ENCODE peak calls at places on chromosomes 11 and 22, in four cellular contexts. L is GM12865; I is stimulated activated CD4-positive, alpha-beta T cell treated with anti-CD3 and anti-CD28 coated beads, Interleukin-1b, Interleukin-23, amount 100 ng/mL, for 24 hours; K is activated CD4-positive, alpha-beta T cell treated with anti-CD3 and anti-CD28 coated beads, Interleukin-2, amount 50 U/mL, for 24 hours. R is an unnamed sample.

GRCh38 chr11:132994038-132994502 is 538.2 kb downstream of the OPCML start:
- DNase-seq in I (no peak), L (no peak), K (no peak), R (no peak)

GRCh38 chr11:132874638-132875037 is 657.7 kb downstream of the OPCML start:
- DNase-seq in I (no peak), K (no peak), L (no peak), R (no peak)

GRCh38 chr11:127925430-127925829 is 661.9 kb downstream of the ETS1 start:
- DNase-seq in I (no peak), L (no peak), K (no peak), R (no peak)

GRCh38 chr22:20940178-20940790 is 23.1 kb downstream of the CRKL start:
- DNase-seq in K (no peak), I (no peak), L (no peak), R (no peak)

GRCh38 chr11:8356731-8357504 is 93.2 kb upstream of the LMO1 start:
- DNase-seq in I (no peak), L (no peak), K (no peak), R (no peak)

GRCh38 chr11:9187616-9188015 is 77.5 kb downstream of the DENND5A start:
- DNase-seq in K (no peak), I (no peak), L (no peak), R (no peak)

GRCh38 chr11:91947215-91947614 is 277.4 kb upstream of the FAT3 start:
- DNase-seq in L (no peak), K (no peak), I (no peak), R (peak; percentile 3)

GRCh38 chr11:92384316-92384715 is 159.7 kb downstream of the FAT3 start:
- DNase-seq in K (no peak), L (no peak), I (no peak), R (no peak)

GRCh38 chr11:3823303-3823702 is 14.9 kb downstream of the PGAP2 start:
- DNase-seq in K (no peak), L (no peak), I (no peak), R (no peak)

GRCh38 chr11:124740277-124740882 is 638 bp downstream of the NRGN start:
- DNase-seq in L (peak; percentile 42), I (peak; percentile 52), K (no peak), R (no peak)

GRCh38 chr11:19931141-19931767 is 218.6 kb downstream of the NAV2 start:
- DNase-seq in L (no peak), K (no peak), I (no peak), R (no peak)

GRCh38 chr11:65066805-65067291 is 8.5 kb upstream of the NAALADL1 start:
- DNase-seq in I (no peak), L (no peak), K (no peak), R (no peak)

GRCh38 chr11:125345706-125346561 is 150.1 kb downstream of the FEZ1 start:
- DNase-seq in I (peak; percentile 19), K (no peak), L (peak; percentile 20), R (no peak)

GRCh38 chr11:133529807-133530500 is 2.3 kb downstream of the OPCML start:
- DNase-seq in K (no peak), L (no peak), I (no peak), R (no peak)

GRCh38 chr11:122711831-122712378 is 56.4 kb downstream of the UBASH3B start:
- DNase-seq in L (no peak), I (no peak), K (no peak), R (peak; percentile 35)

GRCh38 chr11:46198245-46198872 is 77.1 kb upstream of the PHF21A start:
- DNase-seq in I (no peak), K (no peak), L (no peak), R (no peak)

R was measured in HS-27A.